ENCODE peak calls at places on chromosome 18, in nine cellular contexts. T is aorta, I is heart left ventricle, D is left lung, S is PC-3, J is heart right ventricle, U is DND-41, A is astrocyte, X is kidney. G is an unnamed sample.
A peak's percentile ranks its signal among the peaks of the same experiment; 100 is the strongest.

GRCh38 chr18:31680836-31681568 is 3.4 kb downstream of the B4GALT6 start:
- DNase-seq in A (no peak), S (peak; percentile 48), J (no peak), D (no peak), U (peak; percentile 33), T (no peak), X (no peak), I (no peak), G (no peak)

GRCh38 chr18:73942956-73943355 is 204.7 kb downstream of the FBXO15 start:
- DNase-seq in X (no peak), J (no peak), I (no peak), S (peak; percentile 3), A (no peak), U (no peak), T (no peak), D (no peak), G (no peak)

GRCh38 chr18:34921811-34922385 is 119.3 kb upstream of the MAPRE2 start:
- DNase-seq in I (no peak), U (no peak), S (no peak), T (no peak), X (no peak), D (no peak), J (no peak), A (no peak), G (no peak)

GRCh38 chr18:7877609-7878008 is 310.5 kb downstream of the PTPRM start:
- DNase-seq in A (no peak), T (no peak), U (no peak), J (no peak), I (no peak), X (no peak), D (no peak), S (peak; percentile 91), G (no peak)

GRCh38 chr18:39946623-39947061 is 2008.4 kb upstream of the PIK3C3 start:
- DNase-seq in A (peak; percentile 86), I (no peak), U (no peak), T (no peak), D (no peak), J (no peak), S (peak; percentile 81), X (no peak), G (no peak)

GRCh38 chr18:48053881-48054586 is 123.6 kb upstream of the SMAD2 start:
- DNase-seq in S (no peak), T (no peak), I (no peak), D (no peak), A (no peak), X (peak; percentile 46), J (no peak), U (no peak), G (no peak)

GRCh38 chr18:49814147-49814499 is 790 bp upstream of the ACAA2 start:
- DNase-seq in D (peak; percentile 86), U (no peak), X (no peak), I (no peak), J (no peak), T (no peak), S (peak; percentile 16), A (peak; percentile 62), G (no peak)

GRCh38 chr18:69819460-69819859 is 128.2 kb downstream of the CD226 start:
- DNase-seq in U (no peak), D (no peak), X (no peak), J (no peak), I (no peak), T (no peak), A (no peak), S (no peak), G (no peak)

GRCh38 chr18:12659904-12660605 is 2.1 kb upstream of the SPIRE1 start:
- DNase-seq in S (peak; percentile 85), I (peak; percentile 31), D (no peak), T (peak; percentile 52), A (peak; percentile 63), X (no peak), U (peak; percentile 31), J (no peak), G (no peak)

GRCh38 chr18:21997207-21998143 is 171.9 kb upstream of the GATA6 start:
- DNase-seq in T (no peak), D (no peak), I (no peak), U (peak; percentile 32), A (peak; percentile 34), J (no peak), X (no peak), S (peak; percentile 50), G (no peak)

GRCh38 chr18:74222710-74223497 is 68.9 kb downstream of the CYB5A start:
- DNase-seq in D (no peak), J (no peak), X (no peak), U (no peak), S (no peak), A (no peak), T (no peak), I (no peak), G (no peak)

GRCh38 chr18:39366086-39366485 is 1800.5 kb upstream of the CELF4 start:
- DNase-seq in I (no peak), J (no peak), X (no peak), S (no peak), A (no peak), D (no peak), T (no peak), U (no peak), G (no peak)

GRCh38 chr18:74898965-74899364 is 301.3 kb downstream of the ZNF407 start:
- DNase-seq in S (peak; percentile 72), X (no peak), I (no peak), U (no peak), A (peak; percentile 48), T (no peak), J (no peak), D (no peak), G (no peak)

GRCh38 chr18:51447351-51447896 is 249.9 kb upstream of the MEX3C start:
- DNase-seq in I (no peak), T (no peak), D (no peak), A (no peak), J (peak; percentile 35), S (no peak), X (no peak), U (no peak), G (no peak)

GRCh38 chr18:37567061-37567993 is 1.7 kb upstream of the CELF4 start:
- DNase-seq in X (no peak), S (no peak), I (no peak), J (no peak), D (peak; percentile 76), T (no peak), U (no peak), A (no peak), G (no peak)

GRCh38 chr18:53698907-53699306 is 525.6 kb downstream of the MBD2 start:
- DNase-seq in A (peak; percentile 5), U (no peak), J (no peak), T (no peak), X (no peak), S (peak; percentile 60), I (peak; percentile 22), D (no peak), G (no peak)

GRCh38 chr18:42563995-42564394 is 551.5 kb downstream of the RIT2 start:
- DNase-seq in A (no peak), I (no peak), J (no peak), X (no peak), S (no peak), U (no peak), T (no peak), D (no peak), G (no peak)

GRCh38 chr18:35610724-35611123 is 29.2 kb downstream of the GALNT1 start:
- DNase-seq in D (no peak), U (no peak), S (no peak), T (no peak), A (no peak), J (no peak), I (no peak), X (no peak), G (no peak)

DNA sequence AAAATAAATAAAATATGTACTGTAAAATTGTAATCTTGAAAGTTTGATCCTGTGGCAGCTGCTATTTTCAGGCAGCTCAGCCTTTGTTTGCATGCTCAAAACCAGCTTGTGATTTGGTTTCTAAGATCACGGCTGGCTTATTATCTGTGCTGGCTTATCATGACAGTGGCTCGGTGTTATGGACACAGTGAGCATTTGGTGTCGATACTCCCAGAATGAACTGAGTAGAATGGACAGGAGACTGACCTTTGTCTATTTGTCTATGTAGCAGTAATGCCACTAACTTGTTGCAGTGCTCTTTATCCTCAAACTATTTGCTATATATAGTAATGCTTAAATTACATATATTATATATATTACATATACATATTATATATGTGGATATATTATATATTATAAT is 58.8 kb downstream of the NEDD4L start:
- DNase-seq in A (no peak), X (no peak), S (no peak), J (no peak), D (no peak), I (no peak), T (no peak), U (no peak), G (no peak)
- H3K4me1 ChIP-seq in A (no peaks in the 10 kb centered on the region), X (no peaks in the 10 kb centered on the region), S (no peaks in the 10 kb centered on the region), J (no peaks in the 10 kb centered on the region), D (peaks cover 8% of the 10 kb centered on the region), I (no peaks in the 10 kb centered on the region), T (no peaks in the 10 kb centered on the region), U (no peaks in the 10 kb centered on the region), G (no peaks in the 10 kb centered on the region)

GRCh38 chr18:63148449-63149199 is 170.9 kb downstream of the BCL2 start:
- DNase-seq in T (no peak), S (no peak), U (no peak), A (peak; percentile 11), I (no peak), X (no peak), J (no peak), D (no peak), G (no peak)
- H3K4me3 ChIP-seq in T (no peak overlapping the region), S (no peak overlapping the region), U (no peak overlapping the region), A (no peak overlapping the region), I (no peak overlapping the region), X (no peak overlapping the region), J (no peak overlapping the region), D (no peak overlapping the region), G (no peak overlapping the region)

GRCh38 chr18:41538751-41539150 is 416.3 kb upstream of the PIK3C3 start:
- DNase-seq in D (no peak), J (no peak), S (no peak), X (no peak), A (no peak), T (no peak), I (no peak), U (no peak), G (no peak)
- H3K4me1 ChIP-seq in D (no peaks in the 10 kb centered on the region), J (no peaks in the 10 kb centered on the region), S (no peaks in the 10 kb centered on the region), X (no peaks in the 10 kb centered on the region), A (no peaks in the 10 kb centered on the region), T (no peaks in the 10 kb centered on the region), I (no peaks in the 10 kb centered on the region), U (no peaks in the 10 kb centered on the region), G (no peaks in the 10 kb centered on the region)

GRCh38 chr18:76348267-76349066 is 146.6 kb downstream of the ZNF516 start:
- DNase-seq in D (no peak), J (no peak), I (no peak), X (peak; percentile 75), U (no peak), A (no peak), S (peak; percentile 8), T (no peak), G (peak; percentile 86)

GRCh38 chr18:76350134-76351025 is 144.7 kb downstream of the ZNF516 start:
- DNase-seq in T (no peak), A (no peak), X (peak; percentile 75), J (no peak), I (no peak), D (peak; percentile 78), U (no peak), S (no peak), G (no peak)

GRCh38 chr18:76346490-76347130 is 148.4 kb downstream of the ZNF516 start:
- DNase-seq in A (no peak), U (no peak), T (no peak), D (no peak), S (no peak), I (no peak), X (no peak), J (no peak), G (peak; percentile 62)

GRCh38 chr18:76347341-76347740 is 147.7 kb downstream of the ZNF516 start:
- DNase-seq in J (no peak), A (no peak), T (no peak), X (no peak), S (no peak), I (no peak), U (no peak), D (no peak), G (peak; percentile 58)

GRCh38 chr18:76349067-76349715 is 145.9 kb downstream of the ZNF516 start:
- DNase-seq in U (peak; percentile 80), T (no peak), S (peak; percentile 82), I (peak; percentile 43), J (no peak), A (peak; percentile 36), D (no peak), X (no peak), G (no peak)
- H3K4me3 ChIP-seq in U (no peak overlapping the region), T (no peak overlapping the region), S (peak overlapping the region; percentile 58), I (no peak overlapping the region), J (no peak overlapping the region), A (no peak overlapping the region), D (no peak overlapping the region), X (peak overlapping the region; percentile 29), G (no peak overlapping the region)